ENCODE peak calls at places on chromosomes 7 and 10, in six cellular contexts. One of them, this sample, is unnamed.

GRCh38 chr10:43398939-43399871 is 9.8 kb downstream of the HNRNPF start:
- DNase-seq in HCT116: no peak
- DNase-seq in astrocyte of the cerebellum: no peak
- DNase-seq in AG10803: peak; percentile 65
- DNase-seq in sigmoid colon: peak; percentile 45
- DNase-seq in tibial artery: no peak
- DNase-seq in this sample: peak; percentile 62

GRCh38 chr7:93890041-93890463 is 501 bp downstream of the TFPI2 start:
- DNase-seq in sigmoid colon: peak; percentile 69
- DNase-seq in astrocyte of the cerebellum: no peak
- DNase-seq in tibial artery: peak; percentile 23
- DNase-seq in AG10803: peak; percentile 55
- DNase-seq in HCT116: no peak
- DNase-seq in this sample: peak; percentile 81

GRCh38 chr10:133251388-133252222 is 13.9 kb downstream of the VENTX start:
- DNase-seq in sigmoid colon: no peak
- DNase-seq in astrocyte of the cerebellum: no peak
- DNase-seq in AG10803: no peak
- DNase-seq in tibial artery: no peak
- DNase-seq in HCT116: no peak
- DNase-seq in this sample: no peak

GRCh38 chr10:133100706-133101463 is 13.2 kb downstream of the ADGRA1 start:
- DNase-seq in tibial artery: no peak
- DNase-seq in astrocyte of the cerebellum: no peak
- DNase-seq in AG10803: no peak
- DNase-seq in sigmoid colon: no peak
- DNase-seq in HCT116: no peak
- DNase-seq in this sample: peak; percentile 2

GRCh38 chr10:1274746-1275544 is 218.8 kb downstream of the WDR37 start:
- DNase-seq in HCT116: no peak
- DNase-seq in tibial artery: no peak
- DNase-seq in sigmoid colon: no peak
- DNase-seq in AG10803: no peak
- DNase-seq in astrocyte of the cerebellum: no peak
- DNase-seq in this sample: no peak

GRCh38 chr10:34880817-34881216 is 65.7 kb upstream of the PARD3 start:
- DNase-seq in AG10803: no peak
- DNase-seq in astrocyte of the cerebellum: no peak
- DNase-seq in sigmoid colon: no peak
- DNase-seq in HCT116: no peak
- DNase-seq in tibial artery: no peak
- DNase-seq in this sample: no peak

GRCh38 chr7:128103498-128104108 is 72.4 kb upstream of the LRRC4 start:
- DNase-seq in HCT116: no peak
- DNase-seq in AG10803: peak; percentile 15
- DNase-seq in astrocyte of the cerebellum: no peak
- DNase-seq in tibial artery: no peak
- DNase-seq in sigmoid colon: no peak
- DNase-seq in this sample: peak; percentile 56

GRCh38 chr7:7693881-7694280 is 24.5 kb downstream of the RPA3 start:
- DNase-seq in astrocyte of the cerebellum: peak; percentile 59
- DNase-seq in HCT116: peak; percentile 51
- DNase-seq in AG10803: peak; percentile 75
- DNase-seq in sigmoid colon: no peak
- DNase-seq in tibial artery: no peak
- DNase-seq in this sample: peak; percentile 91

GRCh38 chr7:47290466-47290865 is 291.4 kb downstream of the TNS3 start:
- DNase-seq in HCT116: no peak
- DNase-seq in sigmoid colon: no peak
- DNase-seq in AG10803: no peak
- DNase-seq in astrocyte of the cerebellum: no peak
- DNase-seq in tibial artery: no peak
- DNase-seq in this sample: no peak

GRCh38 chr10:42939685-42940366 is 137.0 kb upstream of the RET start:
- DNase-seq in AG10803: no peak
- DNase-seq in tibial artery: no peak
- DNase-seq in astrocyte of the cerebellum: no peak
- DNase-seq in sigmoid colon: peak; percentile 29
- DNase-seq in HCT116: no peak
- DNase-seq in this sample: no peak

GRCh38 chr10:25226775-25227682 is 52.2 kb downstream of the GPR158 start:
- DNase-seq in sigmoid colon: no peak
- DNase-seq in AG10803: peak; percentile 51
- DNase-seq in HCT116: peak; percentile 48
- DNase-seq in astrocyte of the cerebellum: peak; percentile 51
- DNase-seq in tibial artery: no peak
- DNase-seq in this sample: peak; percentile 74

GRCh38 chr7:139265673-139266072 is 34.6 kb downstream of the UBN2 start:
- DNase-seq in tibial artery: no peak
- DNase-seq in sigmoid colon: no peak
- DNase-seq in HCT116: no peak
- DNase-seq in astrocyte of the cerebellum: no peak
- DNase-seq in AG10803: no peak
- DNase-seq in this sample: no peak

GRCh38 chr10:105658696-105659095 is 1017.6 kb downstream of the SORCS3 start:
- DNase-seq in HCT116: no peak
- DNase-seq in tibial artery: no peak
- DNase-seq in sigmoid colon: no peak
- DNase-seq in AG10803: no peak
- DNase-seq in astrocyte of the cerebellum: no peak
- DNase-seq in this sample: no peak

GRCh38 chr7:55496906-55497305 is 75.4 kb downstream of the VOPP1 start:
- DNase-seq in sigmoid colon: no peak
- DNase-seq in AG10803: no peak
- DNase-seq in HCT116: no peak
- DNase-seq in tibial artery: no peak
- DNase-seq in astrocyte of the cerebellum: no peak
- DNase-seq in this sample: no peak

GRCh38 chr7:27151341-27151944 is 940 bp downstream of the HOXA3 start:
- DNase-seq in sigmoid colon: peak; percentile 76
- DNase-seq in tibial artery: no peak
- DNase-seq in AG10803: no peak
- DNase-seq in astrocyte of the cerebellum: no peak
- DNase-seq in HCT116: no peak
- DNase-seq in this sample: no peak
- H3K4me3 ChIP-seq in sigmoid colon: peak overlapping the region; percentile 73
- H3K4me3 ChIP-seq in tibial artery: peak overlapping the region; percentile 66
- H3K4me3 ChIP-seq in AG10803: peak overlapping the region; percentile 84
- H3K4me3 ChIP-seq in astrocyte of the cerebellum: no peak overlapping the region
- H3K4me3 ChIP-seq in HCT116: peak overlapping the region; percentile 60
- H3K4me3 ChIP-seq in this sample: no peak overlapping the region

GRCh38 chr10:111078505-111079185 is 1.8 kb downstream of the ADRA2A start:
- DNase-seq in sigmoid colon: no peak
- DNase-seq in astrocyte of the cerebellum: no peak
- DNase-seq in HCT116: no peak
- DNase-seq in AG10803: no peak
- DNase-seq in tibial artery: no peak
- DNase-seq in this sample: no peak

GRCh38 chr10:111076682-111077661 is at the start of gene ADRA2A:
- DNase-seq in sigmoid colon: no peak
- DNase-seq in AG10803: peak; percentile 69
- DNase-seq in HCT116: no peak
- DNase-seq in tibial artery: no peak
- DNase-seq in astrocyte of the cerebellum: peak; percentile 2
- DNase-seq in this sample: peak; percentile 41

GRCh38 chr10:111075577-111076185 is 1.1 kb upstream of the ADRA2A start:
- DNase-seq in HCT116: no peak
- DNase-seq in astrocyte of the cerebellum: no peak
- DNase-seq in sigmoid colon: no peak
- DNase-seq in tibial artery: no peak
- DNase-seq in AG10803: no peak
- DNase-seq in this sample: no peak

GRCh38 chr10:111077715-111078504 is 1.1 kb downstream of the ADRA2A start:
- DNase-seq in tibial artery: no peak
- DNase-seq in astrocyte of the cerebellum: no peak
- DNase-seq in AG10803: no peak
- DNase-seq in sigmoid colon: no peak
- DNase-seq in HCT116: no peak
- DNase-seq in this sample: peak; percentile 12

DNA sequence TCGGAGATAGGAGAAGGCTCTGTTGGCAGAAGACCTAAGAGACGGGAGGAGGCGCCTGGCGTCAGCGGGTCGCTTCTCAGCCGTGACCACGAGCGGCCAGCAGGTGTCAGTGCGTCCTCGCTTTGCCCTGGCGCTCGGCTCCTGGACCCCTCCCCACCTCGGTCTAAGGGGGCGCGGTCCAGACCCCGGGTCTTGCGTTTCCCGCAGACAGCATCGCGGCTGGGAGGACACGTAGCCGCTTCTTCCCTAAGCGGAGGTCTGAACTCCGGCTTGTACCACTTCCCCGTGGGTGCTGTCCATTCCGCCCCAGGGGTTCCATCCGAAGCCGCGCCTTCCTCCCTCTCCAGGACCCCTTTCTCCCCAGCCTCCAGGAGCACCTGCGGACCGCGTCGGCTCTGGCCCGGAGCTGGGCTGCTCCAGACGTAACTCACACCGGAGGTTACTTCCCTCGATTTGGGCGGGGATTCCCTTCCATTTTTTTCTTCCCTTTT is 593 bp upstream of the ADRA2A start:
- DNase-seq in astrocyte of the cerebellum: peak; percentile 8
- DNase-seq in tibial artery: no peak
- DNase-seq in sigmoid colon: peak; percentile 80
- DNase-seq in HCT116: peak; percentile 13
- DNase-seq in AG10803: peak; percentile 45
- DNase-seq in this sample: peak; percentile 62
- TF ChIP-seq CTCF in astrocyte of the cerebellum: peak; percentile 74
- TF ChIP-seq CTCF in tibial artery: peak; percentile 51
- TF ChIP-seq CTCF in sigmoid colon: peak; percentile 34
- TF ChIP-seq CTCF in HCT116: peak; percentile 84
- TF ChIP-seq CTCF in AG10803: peak; percentile 72
- TF ChIP-seq CTCF in this sample: peak; percentile 82

GRCh38 chr7:150340875-150341262 is 560 bp downstream of the RARRES2 start:
- DNase-seq in astrocyte of the cerebellum: no peak
- DNase-seq in tibial artery: no peak
- DNase-seq in AG10803: no peak
- DNase-seq in HCT116: no peak
- DNase-seq in sigmoid colon: peak; percentile 68
- DNase-seq in this sample: no peak
- H3K4me3 ChIP-seq in astrocyte of the cerebellum: peak overlapping the region; percentile 21
- H3K4me3 ChIP-seq in tibial artery: peak overlapping the region; percentile 59
- H3K4me3 ChIP-seq in AG10803: peak overlapping the region; percentile 36
- H3K4me3 ChIP-seq in HCT116: no peak overlapping the region
- H3K4me3 ChIP-seq in sigmoid colon: peak overlapping the region; percentile 72
- H3K4me3 ChIP-seq in this sample: peak overlapping the region; percentile 48

DNA sequence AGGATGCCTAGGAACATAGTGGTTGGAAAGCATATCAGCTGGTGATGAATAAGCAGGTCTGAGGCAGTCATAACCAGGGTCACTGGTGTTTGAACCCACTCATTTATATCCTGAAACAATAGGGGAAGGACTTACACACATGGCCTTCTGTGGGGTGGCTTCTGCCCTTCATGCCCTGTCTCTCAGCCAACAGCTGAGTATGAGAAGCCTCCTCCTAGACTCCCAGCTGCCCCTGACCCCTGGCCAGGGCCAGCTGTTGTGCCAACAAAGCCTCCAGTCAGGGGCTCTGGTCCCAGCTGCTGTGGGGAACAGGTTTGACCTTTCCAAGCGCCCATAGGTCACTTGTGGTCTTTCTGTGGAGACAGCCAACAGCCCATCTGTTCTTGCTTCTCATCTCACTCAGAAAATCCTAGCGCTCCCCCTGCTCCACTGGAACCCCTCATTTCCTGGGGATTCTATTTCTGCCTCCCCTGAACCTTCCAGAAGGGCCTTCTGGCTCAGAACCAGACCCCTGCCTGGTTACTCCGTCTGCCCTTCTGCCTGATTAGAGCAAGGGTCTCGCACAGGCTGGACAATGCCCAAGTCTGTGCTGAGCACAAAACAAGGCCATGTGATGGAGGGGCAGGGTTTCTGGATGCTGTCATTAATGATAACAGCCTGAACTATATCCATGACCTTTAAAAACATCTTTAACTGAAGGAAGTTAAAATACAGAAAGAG is 9.7 kb upstream of the PURB start:
- DNase-seq in tibial artery: no peak
- DNase-seq in astrocyte of the cerebellum: no peak
- DNase-seq in AG10803: no peak
- DNase-seq in HCT116: no peak
- DNase-seq in sigmoid colon: no peak
- DNase-seq in this sample: no peak
- TF ChIP-seq CTCF in tibial artery: no peak
- TF ChIP-seq CTCF in astrocyte of the cerebellum: no peak
- TF ChIP-seq CTCF in AG10803: no peak
- TF ChIP-seq CTCF in HCT116: no peak
- TF ChIP-seq CTCF in sigmoid colon: no peak
- TF ChIP-seq CTCF in this sample: no peak